ENCODE peak calls at places on chromosomes 7 and 10, in six cellular contexts. Z is activated naive CD4-positive, alpha-beta T cell treated with anti-CD3 and anti-CD28 coated beads, Interleukin-2, amount 10 ng/mL, durations not matched to agents 7 days and 5 days; U is HCEC 1CT; A is AG10803; T is SK-MEL-5; B is amniotic epithelial cell. N is an unnamed sample.

GRCh38 chr7:150340024-150340749 is 1.2 kb downstream of the RARRES2 start:
- DNase-seq in U (peak), B (peak), Z (no peak), T (no peak), A (peak), N (no peak)

GRCh38 chr7:147611402-147611801 is 979.2 kb upstream of the C7orf33 start:
- DNase-seq in Z (no peak), T (no peak), A (no peak), B (no peak), U (no peak), N (no peak)

GRCh38 chr10:132446661-132447445 is 49.9 kb downstream of the PWWP2B start:
- DNase-seq in A (peak), B (peak), T (peak), Z (peak), U (no peak), N (peak)

GRCh38 chr7:74430961-74431466 is 22.7 kb upstream of the GTF2IRD1 start:
- DNase-seq in T (no peak), A (no peak), U (no peak), B (no peak), Z (no peak), N (no peak)

GRCh38 chr10:110512461-110513187 is 14.9 kb downstream of the DUSP5 start:
- DNase-seq in B (peak), A (peak), U (peak), Z (no peak), T (peak), N (no peak)

GRCh38 chr7:98057157-98057556 is 49.5 kb upstream of the LMTK2 start:
- DNase-seq in B (no peak), Z (no peak), T (no peak), U (no peak), A (no peak), N (no peak)

GRCh38 chr10:60031664-60032063 is 125.3 kb upstream of the CCDC6 start:
- DNase-seq in B (no peak), T (no peak), A (no peak), Z (no peak), U (no peak), N (no peak)

GRCh38 chr10:78868861-78869260 is 199.9 kb upstream of the ZMIZ1 start:
- DNase-seq in U (no peak), T (no peak), B (no peak), A (no peak), Z (no peak), N (no peak)

GRCh38 chr7:29285451-29285807 is 90.9 kb downstream of the CHN2 start:
- DNase-seq in A (peak), B (peak), Z (peak), U (peak), T (no peak), N (peak)

GRCh38 chr7:1455955-1456354 is 3.3 kb downstream of the MICALL2 start:
- DNase-seq in A (no peak), B (no peak), Z (no peak), T (no peak), U (no peak), N (no peak)

GRCh38 chr7:101163281-101164070 is 1.9 kb downstream of the VGF start:
- DNase-seq in U (peak), B (no peak), A (no peak), Z (peak), T (peak), N (peak)

GRCh38 chr7:138538518-138538917 is 78.5 kb downstream of the TRIM24 start:
- DNase-seq in Z (no peak), T (no peak), B (peak), U (peak), A (peak), N (no peak)

GRCh38 chr10:15784662-15785300 is 65.1 kb upstream of the ITGA8 start:
- DNase-seq in A (no peak), U (peak), Z (no peak), B (peak), T (no peak), N (no peak)

GRCh38 chr10:11715815-11716494 is 26.2 kb upstream of the ECHDC3 start:
- DNase-seq in A (no peak), T (no peak), Z (no peak), U (no peak), B (no peak), N (no peak)

GRCh38 chr10:6416892-6417512 is 163.1 kb downstream of the PRKCQ start:
- DNase-seq in U (peak), T (peak), B (peak), Z (no peak), A (peak), N (no peak)

GRCh38 chr7:30466266-30466665 is 12.3 kb downstream of the NOD1 start:
- DNase-seq in T (no peak), A (peak), B (peak), Z (no peak), U (no peak), N (no peak)

GRCh38 chr7:5557920-5558401 is 134.3 kb upstream of the TNRC18 start:
- DNase-seq in T (no peak), Z (peak), U (no peak), B (no peak), A (peak), N (peak)

GRCh38 chr7:29214056-29214455 is 19.5 kb downstream of the CHN2 start:
- DNase-seq in T (no peak), B (no peak), U (no peak), Z (no peak), A (no peak), N (no peak)

GRCh38 chr10:79487296-79488194 is 24.8 kb upstream of the EIF5AL1 start:
- DNase-seq in U (peak), T (peak), Z (peak), B (peak), A (peak), N (peak)

GRCh38 chr10:126252884-126253612 is 135.2 kb downstream of the ADAM12 start:
- DNase-seq in T (peak), B (peak), U (peak), Z (no peak), A (peak), N (no peak)

GRCh38 chr10:33887188-33887587 is 552.7 kb upstream of the NRP1 start:
- DNase-seq in A (no peak), Z (no peak), T (no peak), U (no peak), B (no peak), N (no peak)

GRCh38 chr10:52961298-52961697 is 188.7 kb upstream of the MBL2 start:
- DNase-seq in Z (no peak), U (no peak), A (no peak), B (no peak), T (no peak), N (no peak)

GRCh38 chr7:139669106-139670061 is 108.4 kb downstream of the HIPK2 start:
- DNase-seq in A (peak), T (no peak), U (no peak), Z (no peak), B (no peak), N (no peak)

GRCh38 chr7:90957883-90958282 is 306.4 kb upstream of the FZD1 start:
- DNase-seq in U (no peak), T (no peak), Z (no peak), A (no peak), B (no peak), N (no peak)

GRCh38 chr10:33143160-33143728 is 185.2 kb upstream of the ITGB1 start:
- DNase-seq in Z (peak), B (peak), U (peak), T (no peak), A (peak), N (peak)

GRCh38 chr10:17061418-17061817 is 68.2 kb downstream of the CUBN start:
- DNase-seq in A (peak), U (no peak), T (no peak), B (peak), Z (no peak), N (no peak)

GRCh38 chr7:770786-771185 is 43.7 kb upstream of the PRKAR1B start:
- DNase-seq in U (no peak), Z (no peak), T (no peak), B (peak), A (no peak), N (no peak)

GRCh38 chr7:150311711-150312110 is 11.4 kb upstream of the LRRC61 start:
- DNase-seq in B (peak), A (peak), Z (no peak), U (no peak), T (no peak), N (no peak)

GRCh38 chr7:125406111-125406510 is 476.5 kb upstream of the POT1 start:
- DNase-seq in Z (no peak), B (no peak), A (no peak), U (no peak), T (no peak), N (no peak)

GRCh38 chr7:106658504-106659368 is 2.2 kb downstream of the CCDC71L start:
- DNase-seq in T (peak), A (no peak), Z (no peak), U (no peak), B (no peak), N (no peak)

GRCh38 chr7:35035511-35035921 is 1.8 kb downstream of the DPY19L1 start:
- DNase-seq in Z (peak), B (peak), A (peak), U (peak), T (peak), N (peak)

GRCh38 chr10:123614888-123615287 is 51.3 kb upstream of the GPR26 start:
- DNase-seq in B (peak), U (no peak), T (peak), Z (peak), A (peak), N (peak)

GRCh38 chr7:51019231-51019844 is 236.6 kb upstream of the GRB10 start:
- DNase-seq in B (peak), A (peak), Z (no peak), T (no peak), U (peak), N (no peak)

GRCh38 chr7:70545214-70545613 is 586.7 kb upstream of the GALNT17 start:
- DNase-seq in Z (no peak), A (no peak), U (no peak), B (no peak), T (no peak), N (no peak)

GRCh38 chr7:1025747-1026581 is 18.4 kb upstream of the GPR146 start:
- DNase-seq in U (no peak), B (no peak), A (no peak), Z (no peak), T (no peak), N (no peak)

GRCh38 chr10:77146937-77147336 is 490.7 kb downstream of the KCNMA1 start:
- DNase-seq in T (no peak), U (no peak), B (no peak), Z (no peak), A (no peak), N (no peak)

GRCh38 chr7:151249732-151250072 is 1.2 kb upstream of the SMARCD3 start:
- DNase-seq in U (peak), Z (no peak), T (peak), B (peak), A (peak), N (no peak)

GRCh38 chr10:97549587-97550322 is 22.8 kb upstream of the ANKRD2 start:
- DNase-seq in B (no peak), T (peak), A (no peak), Z (no peak), U (no peak), N (no peak)

N was measured in activated CD8-positive, alpha-beta T cell treated with anti-CD3 and anti-CD28 coated beads, Interleukin-2, amount 10 ng/mL, durations not matched to agents 7 days and 5 days.